ENCODE peak calls at places on chromosome 1, in six cellular contexts. O, I, L, W, A and X are unnamed samples.

GRCh38 chr1:78229344-78229743 is 183.6 kb downstream of the GIPC2 start:
- DNase-seq in A (peak; percentile 47), W (no peak), L (peak; percentile 92), O (peak; percentile 71), I (no peak), X (no peak)

GRCh38 chr1:173241528-173242347 is 34.6 kb upstream of the TNFSF4 start:
- DNase-seq in O (no peak), W (no peak), I (no peak), A (no peak), L (no peak), X (no peak)

GRCh38 chr1:202286622-202287097 is 55.1 kb downstream of the UBE2T start:
- DNase-seq in L (peak; percentile 1), W (no peak), I (no peak), A (no peak), O (no peak), X (no peak)

GRCh38 chr1:176880954-176881595 is 283.4 kb downstream of the ASTN1 start:
- DNase-seq in I (peak; percentile 71), A (no peak), L (peak; percentile 62), O (peak; percentile 45), W (peak; percentile 67), X (no peak)

GRCh38 chr1:11948822-11949458 is 14.4 kb downstream of the PLOD1 start:
- DNase-seq in O (no peak), A (no peak), W (no peak), I (no peak), L (peak; percentile 26), X (no peak)

GRCh38 chr1:203381151-203381751 is 30.3 kb upstream of the FMOD start:
- DNase-seq in W (no peak), A (no peak), L (no peak), O (no peak), I (no peak), X (no peak)

GRCh38 chr1:89519779-89520358 is 4.8 kb upstream of the LRRC8B start:
- DNase-seq in A (no peak), L (peak; percentile 42), W (no peak), I (no peak), O (no peak), X (no peak)

GRCh38 chr1:173758980-173759379 is 44.2 kb downstream of the KLHL20 start:
- DNase-seq in I (no peak), O (no peak), W (no peak), L (no peak), A (no peak), X (no peak)

GRCh38 chr1:155166373-155167165 is 6.5 kb downstream of the KRTCAP2 start:
- DNase-seq in I (no peak), O (no peak), A (no peak), W (no peak), L (no peak), X (no peak)

GRCh38 chr1:154608522-154609294 is 722 bp upstream of the ADAR start:
- DNase-seq in O (no peak), L (peak; percentile 64), A (no peak), W (no peak), I (peak; percentile 31), X (no peak)

GRCh38 chr1:43267818-43268425 is 1.9 kb upstream of the TMEM125 start:
- DNase-seq in O (no peak), A (no peak), L (no peak), I (no peak), W (no peak), X (peak; percentile 40)

GRCh38 chr1:159076753-159077656 is at the start of gene AIM2:
- DNase-seq in I (no peak), A (no peak), L (no peak), O (no peak), W (peak; percentile 63), X (no peak)

GRCh38 chr1:247360116-247360898 is 28.6 kb upstream of the ZNF496 start:
- DNase-seq in W (peak; percentile 64), L (no peak), A (no peak), I (no peak), O (no peak), X (no peak)

GRCh38 chr1:224828691-224829090 is 100.8 kb upstream of the DNAH14 start:
- DNase-seq in L (peak; percentile 16), A (peak; percentile 5), I (no peak), O (no peak), W (no peak), X (no peak)

GRCh38 chr1:98055457-98055856 is 134.6 kb upstream of the DPYD start:
- DNase-seq in O (no peak), L (no peak), W (no peak), A (no peak), I (no peak), X (no peak)

GRCh38 chr1:98056781-98057180 is 135.9 kb upstream of the DPYD start:
- DNase-seq in L (no peak), W (no peak), I (no peak), A (no peak), O (no peak), X (no peak)

GRCh38 chr1:98059616-98060015 is 138.8 kb upstream of the DPYD start:
- DNase-seq in L (peak; percentile 57), I (no peak), O (no peak), A (no peak), W (no peak), X (no peak)

GRCh38 chr1:98057236-98057635 is 136.4 kb upstream of the DPYD start:
- DNase-seq in L (no peak), A (no peak), I (no peak), W (no peak), O (no peak), X (no peak)

GRCh38 chr1:98058676-98059075 is 137.8 kb upstream of the DPYD start:
- DNase-seq in O (no peak), I (no peak), W (no peak), L (no peak), A (no peak), X (no peak)
- TF ChIP-seq CTCF in O (no peak), I (no peak), W (no peak), L (no peak), A (no peak), X (no peak)

DNA sequence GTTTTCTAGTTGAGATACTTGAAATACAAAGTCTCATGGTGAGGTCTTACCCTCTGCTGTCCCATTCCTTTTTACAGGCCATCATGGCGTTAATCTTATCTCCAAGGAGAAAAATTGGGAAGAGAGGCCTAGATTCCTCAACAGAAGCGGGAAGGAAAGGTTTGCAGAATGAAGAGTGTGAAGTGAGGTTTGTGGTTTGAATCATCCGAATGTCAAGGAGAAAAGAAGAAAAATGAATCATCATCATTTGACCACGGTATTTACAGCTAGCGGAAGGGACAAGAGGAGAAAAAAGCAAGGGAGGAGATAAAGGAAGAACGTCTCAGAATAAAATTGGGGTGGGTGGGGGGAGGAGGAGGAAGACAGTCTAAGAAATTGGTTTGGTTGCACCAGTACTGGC is 935 bp upstream of the COG2 start:
- DNase-seq in L (peak; percentile 9), A (no peak), O (no peak), I (no peak), W (no peak), X (no peak)
- TF ChIP-seq CTCF in L (no peak), A (no peak), O (no peak), I (no peak), W (no peak), X (no peak)

GRCh38 chr1:205604825-205605544 is 26.8 kb downstream of the ELK4 start:
- DNase-seq in I (no peak), W (no peak), A (no peak), L (no peak), O (no peak), X (no peak)
- TF ChIP-seq CTCF in I (no peak), W (no peak), A (no peak), L (no peak), O (no peak), X (no peak)

DNA sequence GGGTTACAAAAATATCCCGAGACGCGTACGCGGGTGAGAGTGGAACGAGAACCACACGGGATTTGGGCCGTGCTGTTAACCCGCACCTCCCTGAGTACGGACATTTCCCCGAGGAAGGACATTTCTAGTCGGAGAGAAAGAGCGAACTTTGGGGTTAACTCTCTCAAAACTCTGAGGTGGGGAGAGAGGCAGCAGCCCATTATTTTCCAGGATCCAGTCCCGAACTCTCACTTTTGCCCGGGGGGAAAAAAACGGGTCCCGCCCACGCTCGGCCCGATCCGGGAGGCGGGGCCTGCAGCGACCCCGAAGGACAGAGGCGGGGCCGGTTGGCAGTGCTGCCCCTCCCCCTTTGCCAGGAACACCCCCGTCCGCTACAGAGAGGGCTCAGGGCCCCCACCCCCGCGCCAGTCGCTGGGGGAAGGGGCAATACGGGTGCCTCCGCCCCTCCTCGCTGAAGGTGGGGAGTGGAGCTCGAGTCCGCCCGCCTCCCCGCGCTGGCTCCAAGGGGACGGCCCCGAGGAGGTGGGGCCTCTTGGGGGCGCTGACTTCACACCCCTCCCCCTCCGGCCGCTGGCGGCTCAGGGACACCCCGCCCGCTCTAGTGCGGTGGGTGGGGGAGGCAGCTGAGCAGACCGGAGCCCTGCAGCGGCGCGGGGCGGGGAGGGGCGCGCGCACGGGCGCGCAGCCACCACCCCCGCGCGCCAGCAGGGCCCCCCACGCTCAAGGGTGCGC is 722 bp downstream of the NUCKS1 start:
- DNase-seq in I (peak; percentile 91), W (peak; percentile 95), L (peak; percentile 95), O (peak; percentile 95), A (peak; percentile 67), X (peak; percentile 98)
- TF ChIP-seq CTCF in I (no peak), W (no peak), L (no peak), O (no peak), A (no peak), X (peak; percentile 32)